ENCODE peak calls at places on chromosomes 6 and 20, in five cellular contexts. One of them, this sample, is unnamed. For H3K36me3, the result is how much of the 10 kb centered on the place peaks cover.

GRCh38 chr20:38714308-38714707 is 10.0 kb upstream of the SLC32A1 start:
- DNase-seq in mucosa of descending colon: no peak
- DNase-seq in HCT116: no peak
- DNase-seq in A673: no peak
- DNase-seq in BE2C: no peak
- DNase-seq in this sample: no peak

GRCh38 chr20:8389381-8390368 is 257.6 kb downstream of the PLCB1 start:
- DNase-seq in HCT116: peak
- DNase-seq in mucosa of descending colon: no peak
- DNase-seq in BE2C: peak
- DNase-seq in A673: peak
- DNase-seq in this sample: no peak

GRCh38 chr6:95847061-95847460 is 168.7 kb upstream of the FUT9 start:
- DNase-seq in BE2C: no peak
- DNase-seq in mucosa of descending colon: no peak
- DNase-seq in A673: no peak
- DNase-seq in HCT116: no peak
- DNase-seq in this sample: no peak

GRCh38 chr20:43925215-43925614 is 10.6 kb downstream of the TOX2 start:
- DNase-seq in mucosa of descending colon: no peak
- DNase-seq in BE2C: no peak
- DNase-seq in HCT116: no peak
- DNase-seq in A673: peak
- DNase-seq in this sample: peak

GRCh38 chr6:16278750-16279149 is 40.4 kb downstream of the GMPR start:
- DNase-seq in BE2C: no peak
- DNase-seq in HCT116: no peak
- DNase-seq in A673: no peak
- DNase-seq in mucosa of descending colon: no peak
- DNase-seq in this sample: no peak

GRCh38 chr6:16227605-16228004 is 10.8 kb upstream of the GMPR start:
- DNase-seq in BE2C: no peak
- DNase-seq in A673: no peak
- DNase-seq in HCT116: no peak
- DNase-seq in mucosa of descending colon: no peak
- DNase-seq in this sample: no peak

GRCh38 chr6:145756170-145756662 is 20.9 kb upstream of the EPM2A start:
- DNase-seq in mucosa of descending colon: no peak
- DNase-seq in HCT116: no peak
- DNase-seq in A673: peak
- DNase-seq in BE2C: peak
- DNase-seq in this sample: no peak

GRCh38 chr6:36724514-36725385 is 27.1 kb downstream of the RAB44 start:
- DNase-seq in BE2C: peak
- DNase-seq in HCT116: peak
- DNase-seq in A673: peak
- DNase-seq in mucosa of descending colon: peak
- DNase-seq in this sample: no peak

GRCh38 chr6:38355519-38355918 is 284.2 kb downstream of the BTBD9 start:
- DNase-seq in mucosa of descending colon: no peak
- DNase-seq in HCT116: no peak
- DNase-seq in BE2C: no peak
- DNase-seq in A673: no peak
- DNase-seq in this sample: no peak

GRCh38 chr20:16541878-16542277 is 31.4 kb downstream of the KIF16B start:
- DNase-seq in A673: no peak
- DNase-seq in HCT116: no peak
- DNase-seq in mucosa of descending colon: no peak
- DNase-seq in BE2C: no peak
- DNase-seq in this sample: no peak

GRCh38 chr6:15246217-15247211 is 645 bp downstream of the JARID2 start:
- DNase-seq in BE2C: no peak
- DNase-seq in A673: peak
- DNase-seq in mucosa of descending colon: no peak
- DNase-seq in HCT116: no peak
- DNase-seq in this sample: no peak

GRCh38 chr6:17831135-17831534 is 124.4 kb upstream of the NUP153 start:
- DNase-seq in mucosa of descending colon: no peak
- DNase-seq in A673: no peak
- DNase-seq in BE2C: no peak
- DNase-seq in HCT116: no peak
- DNase-seq in this sample: no peak

GRCh38 chr6:154595538-154595937 is 85.1 kb upstream of the CNKSR3 start:
- DNase-seq in HCT116: no peak
- DNase-seq in A673: no peak
- DNase-seq in mucosa of descending colon: no peak
- DNase-seq in BE2C: no peak
- DNase-seq in this sample: no peak

GRCh38 chr20:4161447-4162251 is 146.3 kb upstream of the RNF24 start:
- DNase-seq in A673: no peak
- DNase-seq in mucosa of descending colon: peak
- DNase-seq in HCT116: no peak
- DNase-seq in BE2C: no peak
- DNase-seq in this sample: no peak

GRCh38 chr6:12903246-12903645 is 186.7 kb downstream of the PHACTR1 start:
- DNase-seq in BE2C: no peak
- DNase-seq in A673: no peak
- DNase-seq in mucosa of descending colon: peak
- DNase-seq in HCT116: no peak
- DNase-seq in this sample: no peak

GRCh38 chr6:12898603-12899002 is 182.0 kb downstream of the PHACTR1 start:
- DNase-seq in mucosa of descending colon: no peak
- DNase-seq in HCT116: no peak
- DNase-seq in BE2C: no peak
- DNase-seq in A673: no peak
- DNase-seq in this sample: no peak

GRCh38 chr6:12895721-12896120 is 179.2 kb downstream of the PHACTR1 start:
- DNase-seq in BE2C: no peak
- DNase-seq in A673: no peak
- DNase-seq in HCT116: no peak
- DNase-seq in mucosa of descending colon: no peak
- DNase-seq in this sample: no peak

GRCh38 chr6:12896208-12896733 is 179.7 kb downstream of the PHACTR1 start:
- DNase-seq in HCT116: no peak
- DNase-seq in BE2C: no peak
- DNase-seq in A673: no peak
- DNase-seq in mucosa of descending colon: no peak
- DNase-seq in this sample: no peak

DNA sequence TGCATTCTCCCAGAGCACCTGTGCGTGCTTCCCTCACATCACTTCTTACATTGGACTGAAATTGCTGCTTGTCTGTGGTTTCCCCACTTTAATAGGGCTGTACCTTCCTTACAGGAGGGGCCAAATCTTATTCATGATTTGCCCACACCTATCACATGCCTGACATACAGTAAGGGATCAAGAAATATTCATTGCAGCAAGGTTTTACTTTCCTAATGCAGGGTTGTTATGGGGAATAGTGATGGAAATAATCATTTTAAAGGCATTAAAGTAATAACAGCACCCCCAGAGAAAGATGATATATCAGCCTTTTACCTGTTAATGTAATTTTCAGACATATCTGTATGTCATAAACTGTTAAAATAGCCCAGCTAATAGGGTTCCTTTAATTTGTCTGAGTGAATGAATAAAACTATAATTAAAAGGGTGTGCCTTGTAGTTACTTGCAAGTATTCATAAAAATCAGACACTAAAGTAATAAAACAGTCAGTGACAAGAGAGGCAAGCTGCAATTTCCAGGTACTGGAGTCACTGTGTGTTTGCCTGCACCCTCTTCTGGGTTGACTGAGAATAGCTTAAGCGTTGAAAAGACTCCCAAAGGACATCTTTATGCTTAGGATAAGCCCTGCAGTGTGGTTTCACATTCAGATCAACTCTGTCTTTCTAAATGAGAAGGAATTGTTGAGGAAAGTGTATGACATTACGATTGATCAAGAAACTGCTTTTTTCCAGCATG is 182.7 kb downstream of the PHACTR1 start:
- DNase-seq in A673: peak
- DNase-seq in HCT116: no peak
- DNase-seq in BE2C: no peak
- DNase-seq in mucosa of descending colon: peak
- DNase-seq in this sample: no peak
- TF ChIP-seq CTCF in A673: peak
- TF ChIP-seq CTCF in HCT116: no peak
- TF ChIP-seq CTCF in BE2C: no peak
- TF ChIP-seq CTCF in mucosa of descending colon: no peak
- TF ChIP-seq CTCF in this sample: no peak

GRCh38 chr20:40986774-40987173 is 41.8 kb upstream of the TOP1 start:
- DNase-seq in mucosa of descending colon: no peak
- DNase-seq in A673: no peak
- DNase-seq in HCT116: no peak
- DNase-seq in BE2C: no peak
- DNase-seq in this sample: peak
- H3K4me3 ChIP-seq in mucosa of descending colon: no peak
- H3K4me3 ChIP-seq in A673: no peak
- H3K4me3 ChIP-seq in HCT116: no peak
- H3K4me3 ChIP-seq in BE2C: no peak
- H3K4me3 ChIP-seq in this sample: no peak

GRCh38 chr20:25310268-25310920 is 62.5 kb downstream of the PYGB start:
- DNase-seq in A673: peak
- DNase-seq in mucosa of descending colon: peak
- DNase-seq in HCT116: peak
- DNase-seq in BE2C: peak
- DNase-seq in this sample: no peak

GRCh38 chr20:25308083-25308491 is 60.2 kb downstream of the PYGB start:
- DNase-seq in A673: no peak
- DNase-seq in mucosa of descending colon: no peak
- DNase-seq in BE2C: no peak
- DNase-seq in HCT116: no peak
- DNase-seq in this sample: no peak

GRCh38 chr20:25310921-25311728 is 63.2 kb downstream of the PYGB start:
- DNase-seq in A673: no peak
- DNase-seq in HCT116: no peak
- DNase-seq in BE2C: no peak
- DNase-seq in mucosa of descending colon: no peak
- DNase-seq in this sample: no peak

GRCh38 chr20:25308671-25309394 is 60.9 kb downstream of the PYGB start:
- DNase-seq in BE2C: no peak
- DNase-seq in mucosa of descending colon: no peak
- DNase-seq in HCT116: peak
- DNase-seq in A673: no peak
- DNase-seq in this sample: no peak

GRCh38 chr20:25309395-25310267 is 61.7 kb downstream of the PYGB start:
- DNase-seq in BE2C: peak
- DNase-seq in mucosa of descending colon: peak
- DNase-seq in HCT116: peak
- DNase-seq in A673: no peak
- DNase-seq in this sample: no peak
- H3K36me3 ChIP-seq in BE2C: under half
- H3K36me3 ChIP-seq in mucosa of descending colon: under half
- H3K36me3 ChIP-seq in HCT116: under half
- H3K36me3 ChIP-seq in A673: under half
- H3K36me3 ChIP-seq in this sample: under half

GRCh38 chr20:21519136-21519584 is 5.3 kb upstream of the NKX2-2 start:
- DNase-seq in HCT116: no peak
- DNase-seq in BE2C: no peak
- DNase-seq in mucosa of descending colon: no peak
- DNase-seq in A673: peak
- DNase-seq in this sample: no peak

GRCh38 chr20:21523398-21523868 is 9.6 kb upstream of the NKX2-2 start:
- DNase-seq in BE2C: no peak
- DNase-seq in mucosa of descending colon: no peak
- DNase-seq in HCT116: no peak
- DNase-seq in A673: peak
- DNase-seq in this sample: no peak

GRCh38 chr20:21522479-21523397 is 8.9 kb upstream of the NKX2-2 start:
- DNase-seq in A673: peak
- DNase-seq in mucosa of descending colon: no peak
- DNase-seq in BE2C: no peak
- DNase-seq in HCT116: no peak
- DNase-seq in this sample: no peak

GRCh38 chr20:21521596-21522478 is 8.0 kb upstream of the NKX2-2 start:
- DNase-seq in mucosa of descending colon: no peak
- DNase-seq in HCT116: no peak
- DNase-seq in A673: peak
- DNase-seq in BE2C: no peak
- DNase-seq in this sample: no peak

DNA sequence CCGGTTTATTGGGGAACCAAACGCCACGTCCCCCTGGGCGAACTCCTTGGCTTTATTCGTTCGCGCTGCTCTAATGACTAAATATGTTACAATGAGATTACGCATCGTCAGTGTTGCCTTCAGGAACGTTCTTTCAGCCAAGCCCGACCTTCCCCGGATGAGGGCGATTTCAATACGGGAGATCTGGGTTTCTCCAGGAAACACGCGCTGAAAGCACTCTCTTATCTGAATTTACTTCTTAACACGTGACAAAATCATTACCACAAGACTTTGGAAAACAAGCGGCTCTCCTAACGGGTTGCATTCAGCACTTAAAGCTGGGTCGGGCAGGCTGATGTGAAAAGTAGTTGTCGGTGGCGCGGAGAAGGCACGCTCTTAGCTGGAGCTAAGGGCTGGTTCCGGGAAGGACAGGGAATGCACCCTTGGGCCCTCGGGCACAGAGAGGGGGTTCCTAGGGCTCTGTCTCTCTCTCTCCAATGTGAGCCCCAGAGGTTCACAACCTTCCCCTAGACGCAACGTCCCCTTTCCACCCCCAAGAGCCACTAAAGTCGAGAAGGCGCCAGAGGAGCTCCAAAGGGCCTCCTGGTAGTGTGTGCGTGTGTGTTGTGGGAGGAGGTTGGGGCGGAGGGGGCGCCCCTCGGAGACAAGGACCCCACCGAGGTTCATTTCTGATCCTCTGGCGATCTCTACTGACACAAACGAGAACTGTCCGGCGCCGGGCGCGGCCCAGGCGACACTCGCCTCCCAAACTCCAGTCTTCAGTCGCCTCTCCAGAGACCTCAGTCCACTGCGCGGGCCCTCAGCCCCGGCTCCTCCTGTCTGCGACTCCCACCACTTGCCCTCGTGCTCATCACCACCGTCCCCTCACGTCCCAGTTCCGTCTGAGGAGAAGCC is 7.1 kb upstream of the NKX2-2 start:
- DNase-seq in BE2C: no peak
- DNase-seq in mucosa of descending colon: no peak
- DNase-seq in HCT116: no peak
- DNase-seq in A673: peak
- DNase-seq in this sample: no peak
- TF ChIP-seq CTCF in BE2C: no peak
- TF ChIP-seq CTCF in mucosa of descending colon: no peak
- TF ChIP-seq CTCF in HCT116: no peak
- TF ChIP-seq CTCF in A673: peak
- TF ChIP-seq CTCF in this sample: no peak

This sample was measured in GM06990.